ENCODE peak calls at places on chromosomes 4 and X, in seven cellular contexts. Z, V, Y, S, G, W and I are unnamed samples. For H3K36me3, the result is how much of the 10 kb centered on the place peaks cover.

GRCh38 chr4:142405021-142405991 is 440.8 kb downstream of the INPP4B start:
- DNase-seq in Z (no peak), V (no peak), Y (peak), S (peak), G (peak), W (no peak), I (peak)

GRCh38 chr4:77465271-77465670 is 140.3 kb upstream of the CXCL13 start:
- DNase-seq in Z (no peak), V (no peak), Y (no peak), S (peak), G (peak), W (peak), I (peak)

GRCh38 chr4:138751290-138751689 is 264.3 kb upstream of the NOCT start:
- DNase-seq in Z (no peak), V (no peak), Y (no peak), S (no peak), G (no peak), W (no peak), I (no peak)

GRCh38 chrX:119502727-119503483 is 34.7 kb downstream of the SLC25A5 start:
- DNase-seq in Z (peak), V (peak), Y (no peak), S (peak), G (peak), W (no peak), I (peak)

GRCh38 chr4:40502936-40503335 is 126.7 kb downstream of the RBM47 start:
- DNase-seq in Z (no peak), V (no peak), Y (peak), S (no peak), G (peak), W (no peak), I (no peak)

GRCh38 chr4:74884282-74884681 is 48.6 kb upstream of the PARM1 start:
- DNase-seq in Z (no peak), V (no peak), Y (no peak), S (no peak), G (no peak), W (no peak), I (peak)

GRCh38 chrX:136616987-136617685 is 30.8 kb upstream of the CD40LG start:
- DNase-seq in Z (no peak), V (no peak), Y (peak), S (no peak), G (no peak), W (no peak), I (no peak)

GRCh38 chr4:92825186-92825715 is 521.5 kb downstream of the GRID2 start:
- DNase-seq in Z (no peak), V (no peak), Y (no peak), S (peak), G (no peak), W (no peak), I (peak)

GRCh38 chr4:185285632-185286393 is 76.4 kb downstream of the SNX25 start:
- DNase-seq in Z (no peak), V (no peak), Y (no peak), S (no peak), G (no peak), W (no peak), I (no peak)

GRCh38 chr4:108006361-108006760 is 16.7 kb downstream of the HADH start:
- DNase-seq in Z (no peak), V (no peak), Y (no peak), S (no peak), G (no peak), W (no peak), I (no peak)

GRCh38 chr4:126738926-126739325 is 893.8 kb upstream of the INTU start:
- DNase-seq in Z (no peak), V (no peak), Y (no peak), S (no peak), G (no peak), W (no peak), I (no peak)

GRCh38 chr4:25703731-25704388 is 48.2 kb downstream of the SLC34A2 start:
- DNase-seq in Z (no peak), V (no peak), Y (no peak), S (peak), G (peak), W (no peak), I (no peak)

GRCh38 chr4:20544645-20545044 is 155.6 kb upstream of the PACRGL start:
- DNase-seq in Z (no peak), V (no peak), Y (peak), S (no peak), G (peak), W (no peak), I (peak)
- TF ChIP-seq CTCF in Z (peak), V (peak), Y (peak), S (peak), G (peak), W (peak), I (peak)

GRCh38 chr4:2937146-2937857 is 25.9 kb downstream of the NOP14 start:
- DNase-seq in Z (peak), V (peak), Y (peak), S (peak), G (no peak), W (peak), I (peak)

GRCh38 chr4:2939383-2940243 is 23.6 kb downstream of the NOP14 start:
- DNase-seq in Z (no peak), V (peak), Y (no peak), S (peak), G (no peak), W (peak), I (no peak)

GRCh38 chr4:2940267-2941137 is 22.7 kb downstream of the NOP14 start:
- DNase-seq in Z (no peak), V (no peak), Y (no peak), S (peak), G (no peak), W (peak), I (peak)

GRCh38 chr4:2937986-2938385 is 25.2 kb downstream of the NOP14 start:
- DNase-seq in Z (no peak), V (peak), Y (no peak), S (peak), G (no peak), W (no peak), I (no peak)

DNA sequence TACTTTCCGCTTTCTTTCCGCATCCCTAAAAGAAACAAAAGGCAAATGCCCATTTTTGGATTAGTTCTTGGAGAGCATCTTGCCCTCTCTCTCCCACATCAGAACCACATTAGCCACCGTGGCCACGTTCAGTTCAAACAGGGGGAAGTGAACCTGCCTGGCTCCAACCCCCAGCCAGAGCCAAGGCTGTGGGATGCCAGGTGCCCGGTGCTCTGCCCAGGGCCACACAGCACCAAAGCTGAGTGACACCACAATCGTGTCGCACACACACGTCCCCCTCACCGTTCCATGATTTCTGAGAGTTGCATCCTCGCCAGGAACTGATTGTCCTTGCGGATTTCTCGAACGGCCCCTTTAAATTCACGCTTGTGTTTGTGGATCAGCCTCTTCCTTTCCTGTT is 24.3 kb downstream of the NOP14 start:
- DNase-seq in Z (no peak), V (peak), Y (no peak), S (peak), G (no peak), W (no peak), I (no peak)
- H3K36me3 ChIP-seq in Z (under half), V (half or more), Y (half or more), S (under half), G (under half), W (under half), I (under half)

DNA sequence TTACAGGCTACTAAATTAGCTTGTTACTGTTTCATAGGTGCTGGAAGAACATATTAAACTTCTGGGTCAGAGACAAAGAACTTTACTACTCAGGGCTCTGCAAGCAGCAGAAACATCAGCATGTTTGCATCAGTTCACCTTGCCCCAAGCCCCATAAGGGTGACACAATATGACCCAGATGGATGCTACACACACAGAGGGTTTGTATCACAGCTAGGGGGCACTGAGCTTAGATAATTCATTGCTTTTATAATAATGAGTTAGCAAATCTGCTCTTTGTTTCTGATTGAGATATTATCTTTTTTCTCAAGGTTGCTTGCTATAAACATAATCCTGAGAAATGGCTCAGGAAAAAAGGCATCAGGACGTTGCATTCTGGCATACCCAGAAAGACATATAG is 4.8 kb upstream of the SYNPO2 start:
- DNase-seq in Z (no peak), V (no peak), Y (no peak), S (no peak), G (no peak), W (no peak), I (no peak)
- TF ChIP-seq CTCF in Z (no peak), V (no peak), Y (peak), S (no peak), G (no peak), W (no peak), I (peak)

GRCh38 chrX:73683236-73683859 is 120.4 kb downstream of the CHIC1 start:
- DNase-seq in Z (no peak), V (no peak), Y (no peak), S (no peak), G (peak), W (no peak), I (no peak)
- H3K36me3 ChIP-seq in Z (under half), V (under half), Y (under half), S (under half), G (under half), W (under half), I (under half)